ENCODE peak calls at places on chromosomes 12 and 14, in seven cellular contexts. One of them, this sample, is unnamed.

GRCh38 chr14:103550451-103551337 is 11.8 kb downstream of the BAG5 start:
- DNase-seq in amniotic stem cell: no peak
- DNase-seq in tibial artery: peak; percentile 84
- DNase-seq in tibial nerve: no peak
- DNase-seq in RCC 7860: peak; percentile 58
- DNase-seq in CD8-positive, alpha-beta T cell: no peak
- DNase-seq in D721Med: no peak
- DNase-seq in this sample: no peak

GRCh38 chr14:85003805-85004204 is 526.1 kb upstream of the FLRT2 start:
- DNase-seq in tibial artery: no peak
- DNase-seq in RCC 7860: no peak
- DNase-seq in D721Med: no peak
- DNase-seq in CD8-positive, alpha-beta T cell: no peak
- DNase-seq in tibial nerve: no peak
- DNase-seq in amniotic stem cell: no peak
- DNase-seq in this sample: no peak

GRCh38 chr12:130288201-130288600 is 49.5 kb upstream of the PIWIL1 start:
- DNase-seq in D721Med: no peak
- DNase-seq in tibial nerve: no peak
- DNase-seq in tibial artery: no peak
- DNase-seq in amniotic stem cell: no peak
- DNase-seq in CD8-positive, alpha-beta T cell: no peak
- DNase-seq in RCC 7860: no peak
- DNase-seq in this sample: no peak

GRCh38 chr14:80636071-80636470 is 305.5 kb downstream of the CEP128 start:
- DNase-seq in tibial nerve: no peak
- DNase-seq in RCC 7860: no peak
- DNase-seq in amniotic stem cell: no peak
- DNase-seq in D721Med: no peak
- DNase-seq in CD8-positive, alpha-beta T cell: no peak
- DNase-seq in tibial artery: no peak
- DNase-seq in this sample: peak; percentile 5

GRCh38 chr12:14393736-14394135 is 28.3 kb downstream of the ATF7IP start:
- DNase-seq in CD8-positive, alpha-beta T cell: no peak
- DNase-seq in D721Med: no peak
- DNase-seq in tibial artery: no peak
- DNase-seq in tibial nerve: no peak
- DNase-seq in amniotic stem cell: no peak
- DNase-seq in RCC 7860: no peak
- DNase-seq in this sample: peak; percentile 27

GRCh38 chr12:124498178-124498869 is 69.1 kb downstream of the NCOR2 start:
- DNase-seq in D721Med: no peak
- DNase-seq in CD8-positive, alpha-beta T cell: no peak
- DNase-seq in amniotic stem cell: no peak
- DNase-seq in tibial nerve: no peak
- DNase-seq in RCC 7860: no peak
- DNase-seq in tibial artery: no peak
- DNase-seq in this sample: peak; percentile 64

GRCh38 chr12:12691549-12691948 is 4.4 kb downstream of the GPR19 start:
- DNase-seq in amniotic stem cell: no peak
- DNase-seq in tibial nerve: no peak
- DNase-seq in D721Med: no peak
- DNase-seq in tibial artery: no peak
- DNase-seq in RCC 7860: no peak
- DNase-seq in CD8-positive, alpha-beta T cell: no peak
- DNase-seq in this sample: no peak

GRCh38 chr12:49671051-49671765 is 36.0 kb downstream of the FMNL3 start:
- DNase-seq in amniotic stem cell: no peak
- DNase-seq in D721Med: no peak
- DNase-seq in CD8-positive, alpha-beta T cell: peak; percentile 69
- DNase-seq in RCC 7860: no peak
- DNase-seq in tibial nerve: peak; percentile 26
- DNase-seq in tibial artery: no peak
- DNase-seq in this sample: no peak

GRCh38 chr12:115956236-115956635 is 321.3 kb downstream of the MED13L start:
- DNase-seq in RCC 7860: no peak
- DNase-seq in tibial artery: no peak
- DNase-seq in D721Med: no peak
- DNase-seq in CD8-positive, alpha-beta T cell: no peak
- DNase-seq in tibial nerve: no peak
- DNase-seq in amniotic stem cell: no peak
- DNase-seq in this sample: no peak

GRCh38 chr14:65413739-65414045 is 1.2 kb downstream of the FUT8 start:
- DNase-seq in D721Med: no peak
- DNase-seq in RCC 7860: no peak
- DNase-seq in amniotic stem cell: no peak
- DNase-seq in tibial nerve: peak; percentile 15
- DNase-seq in CD8-positive, alpha-beta T cell: no peak
- DNase-seq in tibial artery: no peak
- DNase-seq in this sample: no peak

GRCh38 chr12:109534456-109534855 is 38.8 kb downstream of the MMAB start:
- DNase-seq in RCC 7860: no peak
- DNase-seq in D721Med: no peak
- DNase-seq in tibial nerve: no peak
- DNase-seq in tibial artery: no peak
- DNase-seq in amniotic stem cell: no peak
- DNase-seq in CD8-positive, alpha-beta T cell: no peak
- DNase-seq in this sample: no peak

GRCh38 chr12:46468159-46468558 is 95.6 kb upstream of the SLC38A2 start:
- DNase-seq in RCC 7860: no peak
- DNase-seq in amniotic stem cell: no peak
- DNase-seq in D721Med: no peak
- DNase-seq in CD8-positive, alpha-beta T cell: no peak
- DNase-seq in tibial nerve: no peak
- DNase-seq in tibial artery: no peak
- DNase-seq in this sample: peak; percentile 57

GRCh38 chr12:52643233-52644077 is 8.6 kb downstream of the KRT2 start:
- DNase-seq in amniotic stem cell: no peak
- DNase-seq in CD8-positive, alpha-beta T cell: no peak
- DNase-seq in D721Med: no peak
- DNase-seq in tibial artery: peak; percentile 40
- DNase-seq in tibial nerve: no peak
- DNase-seq in RCC 7860: no peak
- DNase-seq in this sample: no peak

GRCh38 chr12:30850684-30851083 is 75.9 kb upstream of the TSPAN11 start:
- DNase-seq in RCC 7860: no peak
- DNase-seq in D721Med: no peak
- DNase-seq in tibial artery: no peak
- DNase-seq in tibial nerve: no peak
- DNase-seq in amniotic stem cell: no peak
- DNase-seq in CD8-positive, alpha-beta T cell: no peak
- DNase-seq in this sample: no peak

GRCh38 chr12:71041481-71041880 is 116.3 kb downstream of the TSPAN8 start:
- DNase-seq in D721Med: no peak
- DNase-seq in CD8-positive, alpha-beta T cell: no peak
- DNase-seq in amniotic stem cell: no peak
- DNase-seq in RCC 7860: no peak
- DNase-seq in tibial artery: no peak
- DNase-seq in tibial nerve: no peak
- DNase-seq in this sample: no peak

GRCh38 chr12:27289414-27289813 is 43.2 kb upstream of the BMAL2 start:
- DNase-seq in amniotic stem cell: no peak
- DNase-seq in RCC 7860: no peak
- DNase-seq in tibial nerve: no peak
- DNase-seq in CD8-positive, alpha-beta T cell: no peak
- DNase-seq in tibial artery: no peak
- DNase-seq in D721Med: no peak
- DNase-seq in this sample: no peak

GRCh38 chr12:105235299-105235746 is 651 bp downstream of the APPL2 start:
- DNase-seq in RCC 7860: no peak
- DNase-seq in tibial artery: no peak
- DNase-seq in amniotic stem cell: no peak
- DNase-seq in tibial nerve: no peak
- DNase-seq in D721Med: no peak
- DNase-seq in CD8-positive, alpha-beta T cell: no peak
- DNase-seq in this sample: peak; percentile 33

GRCh38 chr12:79127268-79127895 is 262.8 kb downstream of the SYT1 start:
- DNase-seq in tibial artery: no peak
- DNase-seq in D721Med: no peak
- DNase-seq in CD8-positive, alpha-beta T cell: no peak
- DNase-seq in amniotic stem cell: no peak
- DNase-seq in RCC 7860: peak; percentile 7
- DNase-seq in tibial nerve: no peak
- DNase-seq in this sample: peak; percentile 1

GRCh38 chr12:100593490-100593889 is 20.0 kb downstream of the GAS2L3 start:
- DNase-seq in tibial nerve: no peak
- DNase-seq in D721Med: no peak
- DNase-seq in CD8-positive, alpha-beta T cell: no peak
- DNase-seq in RCC 7860: no peak
- DNase-seq in amniotic stem cell: no peak
- DNase-seq in tibial artery: no peak
- DNase-seq in this sample: peak; percentile 18

GRCh38 chr14:35333347-35333730 is 41.2 kb downstream of the PSMA6 start:
- DNase-seq in amniotic stem cell: no peak
- DNase-seq in tibial artery: no peak
- DNase-seq in D721Med: no peak
- DNase-seq in tibial nerve: no peak
- DNase-seq in RCC 7860: no peak
- DNase-seq in CD8-positive, alpha-beta T cell: no peak
- DNase-seq in this sample: no peak

GRCh38 chr14:95349241-95349640 is 29.5 kb upstream of the CLMN start:
- DNase-seq in D721Med: no peak
- DNase-seq in CD8-positive, alpha-beta T cell: no peak
- DNase-seq in RCC 7860: no peak
- DNase-seq in amniotic stem cell: no peak
- DNase-seq in tibial artery: no peak
- DNase-seq in tibial nerve: no peak
- DNase-seq in this sample: no peak

This sample was measured in lung microvascular endothelial cell.